ENCODE peak calls at places on chromosomes 7 and 10, in nine cellular contexts. One of them, this sample, is unnamed.

GRCh38 chr7:107394831-107395230 is 75.0 kb upstream of the GPR22 start:
- DNase-seq in cardiac fibroblast: peak
- DNase-seq in activated T-helper 1 cell treated with anti-CD3 and anti-CD28 coated beads, Interleukin-12 subunit alpha, Interleukin-12 subunit beta, Interleukin-2, Interleukin-4 antibody, amounts not matched to agents 30 ng/mL and 10 ng/mL and 1 ng/mL, durations not matched to agents 14 hours and 24 hours and 36 hours: no peak
- DNase-seq in ELR: peak
- DNase-seq in COR-L47: no peak
- DNase-seq in stimulated activated CD4-positive, alpha-beta T cell treated with anti-CD3 and anti-CD28 coated beads, TNF-alpha, amount 100 ng/mL, for 4 hours: no peak
- DNase-seq in left colon: no peak
- DNase-seq in neural crest cell: no peak
- DNase-seq in SK-N-SH: no peak
- DNase-seq in this sample: no peak

GRCh38 chr7:1176891-1177373 is 16.9 kb upstream of the ZFAND2A start:
- DNase-seq in cardiac fibroblast: peak
- DNase-seq in activated T-helper 1 cell treated with anti-CD3 and anti-CD28 coated beads, Interleukin-12 subunit alpha, Interleukin-12 subunit beta, Interleukin-2, Interleukin-4 antibody, amounts not matched to agents 30 ng/mL and 10 ng/mL and 1 ng/mL, durations not matched to agents 14 hours and 24 hours and 36 hours: peak
- DNase-seq in ELR: peak
- DNase-seq in COR-L47: peak
- DNase-seq in stimulated activated CD4-positive, alpha-beta T cell treated with anti-CD3 and anti-CD28 coated beads, TNF-alpha, amount 100 ng/mL, for 4 hours: peak
- DNase-seq in left colon: peak
- DNase-seq in neural crest cell: peak
- DNase-seq in SK-N-SH: peak
- DNase-seq in this sample: peak

GRCh38 chr7:132368246-132368900 is 207.9 kb downstream of the PLXNA4 start:
- DNase-seq in cardiac fibroblast: no peak
- DNase-seq in activated T-helper 1 cell treated with anti-CD3 and anti-CD28 coated beads, Interleukin-12 subunit alpha, Interleukin-12 subunit beta, Interleukin-2, Interleukin-4 antibody, amounts not matched to agents 30 ng/mL and 10 ng/mL and 1 ng/mL, durations not matched to agents 14 hours and 24 hours and 36 hours: no peak
- DNase-seq in ELR: no peak
- DNase-seq in COR-L47: peak
- DNase-seq in stimulated activated CD4-positive, alpha-beta T cell treated with anti-CD3 and anti-CD28 coated beads, TNF-alpha, amount 100 ng/mL, for 4 hours: no peak
- DNase-seq in left colon: peak
- DNase-seq in neural crest cell: no peak
- DNase-seq in SK-N-SH: no peak
- DNase-seq in this sample: no peak

GRCh38 chr7:108045154-108045553 is 42.2 kb upstream of the LAMB1 start:
- DNase-seq in cardiac fibroblast: peak
- DNase-seq in activated T-helper 1 cell treated with anti-CD3 and anti-CD28 coated beads, Interleukin-12 subunit alpha, Interleukin-12 subunit beta, Interleukin-2, Interleukin-4 antibody, amounts not matched to agents 30 ng/mL and 10 ng/mL and 1 ng/mL, durations not matched to agents 14 hours and 24 hours and 36 hours: no peak
- DNase-seq in ELR: no peak
- DNase-seq in COR-L47: no peak
- DNase-seq in stimulated activated CD4-positive, alpha-beta T cell treated with anti-CD3 and anti-CD28 coated beads, TNF-alpha, amount 100 ng/mL, for 4 hours: no peak
- DNase-seq in left colon: no peak
- DNase-seq in neural crest cell: no peak
- DNase-seq in SK-N-SH: no peak
- DNase-seq in this sample: no peak

GRCh38 chr7:17369686-17370426 is 71.4 kb downstream of the AHR start:
- DNase-seq in cardiac fibroblast: peak
- DNase-seq in activated T-helper 1 cell treated with anti-CD3 and anti-CD28 coated beads, Interleukin-12 subunit alpha, Interleukin-12 subunit beta, Interleukin-2, Interleukin-4 antibody, amounts not matched to agents 30 ng/mL and 10 ng/mL and 1 ng/mL, durations not matched to agents 14 hours and 24 hours and 36 hours: no peak
- DNase-seq in ELR: peak
- DNase-seq in COR-L47: no peak
- DNase-seq in stimulated activated CD4-positive, alpha-beta T cell treated with anti-CD3 and anti-CD28 coated beads, TNF-alpha, amount 100 ng/mL, for 4 hours: no peak
- DNase-seq in left colon: no peak
- DNase-seq in neural crest cell: no peak
- DNase-seq in SK-N-SH: no peak
- DNase-seq in this sample: peak

GRCh38 chr7:126450269-126450671 is 802.5 kb downstream of the GRM8 start:
- DNase-seq in cardiac fibroblast: no peak
- DNase-seq in activated T-helper 1 cell treated with anti-CD3 and anti-CD28 coated beads, Interleukin-12 subunit alpha, Interleukin-12 subunit beta, Interleukin-2, Interleukin-4 antibody, amounts not matched to agents 30 ng/mL and 10 ng/mL and 1 ng/mL, durations not matched to agents 14 hours and 24 hours and 36 hours: no peak
- DNase-seq in ELR: peak
- DNase-seq in COR-L47: no peak
- DNase-seq in stimulated activated CD4-positive, alpha-beta T cell treated with anti-CD3 and anti-CD28 coated beads, TNF-alpha, amount 100 ng/mL, for 4 hours: no peak
- DNase-seq in left colon: no peak
- DNase-seq in neural crest cell: no peak
- DNase-seq in SK-N-SH: no peak
- DNase-seq in this sample: no peak

GRCh38 chr10:84370268-84370667 is 41.9 kb downstream of the CCSER2 start:
- DNase-seq in cardiac fibroblast: peak
- DNase-seq in activated T-helper 1 cell treated with anti-CD3 and anti-CD28 coated beads, Interleukin-12 subunit alpha, Interleukin-12 subunit beta, Interleukin-2, Interleukin-4 antibody, amounts not matched to agents 30 ng/mL and 10 ng/mL and 1 ng/mL, durations not matched to agents 14 hours and 24 hours and 36 hours: no peak
- DNase-seq in ELR: no peak
- DNase-seq in COR-L47: no peak
- DNase-seq in stimulated activated CD4-positive, alpha-beta T cell treated with anti-CD3 and anti-CD28 coated beads, TNF-alpha, amount 100 ng/mL, for 4 hours: no peak
- DNase-seq in left colon: no peak
- DNase-seq in neural crest cell: no peak
- DNase-seq in SK-N-SH: no peak
- DNase-seq in this sample: no peak

GRCh38 chr7:99137418-99138180 is 6.3 kb downstream of the SMURF1 start:
- DNase-seq in cardiac fibroblast: peak
- DNase-seq in activated T-helper 1 cell treated with anti-CD3 and anti-CD28 coated beads, Interleukin-12 subunit alpha, Interleukin-12 subunit beta, Interleukin-2, Interleukin-4 antibody, amounts not matched to agents 30 ng/mL and 10 ng/mL and 1 ng/mL, durations not matched to agents 14 hours and 24 hours and 36 hours: no peak
- DNase-seq in ELR: peak
- DNase-seq in COR-L47: no peak
- DNase-seq in stimulated activated CD4-positive, alpha-beta T cell treated with anti-CD3 and anti-CD28 coated beads, TNF-alpha, amount 100 ng/mL, for 4 hours: no peak
- DNase-seq in left colon: no peak
- DNase-seq in neural crest cell: peak
- DNase-seq in SK-N-SH: peak
- DNase-seq in this sample: no peak

GRCh38 chr10:78846071-78846470 is 222.7 kb upstream of the ZMIZ1 start:
- DNase-seq in cardiac fibroblast: no peak
- DNase-seq in activated T-helper 1 cell treated with anti-CD3 and anti-CD28 coated beads, Interleukin-12 subunit alpha, Interleukin-12 subunit beta, Interleukin-2, Interleukin-4 antibody, amounts not matched to agents 30 ng/mL and 10 ng/mL and 1 ng/mL, durations not matched to agents 14 hours and 24 hours and 36 hours: no peak
- DNase-seq in ELR: no peak
- DNase-seq in COR-L47: no peak
- DNase-seq in stimulated activated CD4-positive, alpha-beta T cell treated with anti-CD3 and anti-CD28 coated beads, TNF-alpha, amount 100 ng/mL, for 4 hours: no peak
- DNase-seq in left colon: no peak
- DNase-seq in neural crest cell: no peak
- DNase-seq in SK-N-SH: no peak
- DNase-seq in this sample: no peak

GRCh38 chr7:85483205-85483604 is 296.3 kb upstream of the SEMA3D start:
- DNase-seq in cardiac fibroblast: no peak
- DNase-seq in activated T-helper 1 cell treated with anti-CD3 and anti-CD28 coated beads, Interleukin-12 subunit alpha, Interleukin-12 subunit beta, Interleukin-2, Interleukin-4 antibody, amounts not matched to agents 30 ng/mL and 10 ng/mL and 1 ng/mL, durations not matched to agents 14 hours and 24 hours and 36 hours: no peak
- DNase-seq in ELR: no peak
- DNase-seq in COR-L47: no peak
- DNase-seq in stimulated activated CD4-positive, alpha-beta T cell treated with anti-CD3 and anti-CD28 coated beads, TNF-alpha, amount 100 ng/mL, for 4 hours: no peak
- DNase-seq in left colon: no peak
- DNase-seq in neural crest cell: no peak
- DNase-seq in SK-N-SH: no peak
- DNase-seq in this sample: no peak

This sample was measured in GDM1.